ENCODE peak calls at places on chromosome 2, in ten cellular contexts. Y, O, F, B, Q, J, X, H, T and A are unnamed samples.

GRCh38 chr2:128638311-128638710 is 319.6 kb upstream of the HS6ST1 start:
- DNase-seq in Y (no peak), O (no peak), F (no peak), B (no peak), Q (no peak), J (peak), X (no peak), H (no peak), T (no peak), A (no peak)

GRCh38 chr2:189013677-189014380 is 39.7 kb downstream of the COL3A1 start:
- DNase-seq in Y (no peak), O (peak), F (no peak), B (peak), Q (no peak), J (peak), X (peak), H (no peak), T (no peak), A (no peak)

GRCh38 chr2:236554629-236555282 is 14.9 kb upstream of the ACKR3 start:
- DNase-seq in Y (no peak), O (no peak), F (no peak), B (no peak), Q (no peak), J (no peak), X (no peak), H (peak), T (no peak), A (no peak)

GRCh38 chr2:169676357-169676756 is 17.8 kb downstream of the CFAP210 start:
- DNase-seq in Y (no peak), O (no peak), F (no peak), B (no peak), Q (no peak), J (no peak), X (no peak), H (no peak), T (no peak), A (no peak)

GRCh38 chr2:102575888-102576287 is 43.5 kb upstream of the SLC9A2 start:
- DNase-seq in Y (no peak), O (no peak), F (no peak), B (no peak), Q (no peak), J (no peak), X (no peak), H (no peak), T (no peak), A (no peak)

GRCh38 chr2:146661494-146662096 is 1183.2 kb upstream of the ACVR2A start:
- DNase-seq in Y (no peak), O (peak), F (no peak), B (peak), Q (no peak), J (peak), X (peak), H (no peak), T (no peak), A (no peak)

GRCh38 chr2:50344509-50345106 is 687.3 kb downstream of the NRXN1 start:
- DNase-seq in Y (no peak), O (no peak), F (no peak), B (no peak), Q (no peak), J (no peak), X (no peak), H (no peak), T (no peak), A (no peak)

GRCh38 chr2:239727182-239727775 is 297.9 kb downstream of the NDUFA10 start:
- DNase-seq in Y (no peak), O (no peak), F (no peak), B (no peak), Q (no peak), J (no peak), X (no peak), H (no peak), T (no peak), A (no peak)

GRCh38 chr2:48677450-48677849 is 59.8 kb downstream of the GTF2A1L start:
- DNase-seq in Y (no peak), O (no peak), F (no peak), B (no peak), Q (no peak), J (no peak), X (no peak), H (no peak), T (no peak), A (no peak)

GRCh38 chr2:80454628-80455027 is 150.1 kb upstream of the LRRTM1 start:
- DNase-seq in Y (peak), O (no peak), F (no peak), B (no peak), Q (no peak), J (no peak), X (no peak), H (no peak), T (no peak), A (no peak)

GRCh38 chr2:26752636-26753035 is 11.4 kb upstream of the SLC35F6 start:
- DNase-seq in Y (no peak), O (no peak), F (no peak), B (peak), Q (no peak), J (no peak), X (no peak), H (no peak), T (no peak), A (no peak)

GRCh38 chr2:28490558-28490957 is 5.3 kb upstream of the PLB1 start:
- DNase-seq in Y (no peak), O (no peak), F (no peak), B (no peak), Q (no peak), J (no peak), X (no peak), H (no peak), T (no peak), A (no peak)

GRCh38 chr2:207748993-207749392 is 20.7 kb downstream of the FZD5 start:
- DNase-seq in Y (no peak), O (no peak), F (no peak), B (no peak), Q (no peak), J (no peak), X (no peak), H (no peak), T (no peak), A (no peak)

GRCh38 chr2:44184106-44184505 is 15.4 kb downstream of the PPM1B start:
- DNase-seq in Y (no peak), O (no peak), F (no peak), B (no peak), Q (no peak), J (no peak), X (no peak), H (no peak), T (no peak), A (no peak)

GRCh38 chr2:96955694-96956610 is 30.4 kb downstream of the FAM178B start:
- DNase-seq in Y (no peak), O (no peak), F (no peak), B (no peak), Q (no peak), J (no peak), X (no peak), H (no peak), T (no peak), A (no peak)

GRCh38 chr2:100242891-100243670 is 79.2 kb downstream of the LONRF2 start:
- DNase-seq in Y (peak), O (peak), F (no peak), B (peak), Q (peak), J (peak), X (peak), H (peak), T (no peak), A (peak)

GRCh38 chr2:20473128-20473527 is 26.3 kb downstream of the RHOB start:
- DNase-seq in Y (no peak), O (no peak), F (no peak), B (no peak), Q (no peak), J (no peak), X (no peak), H (no peak), T (no peak), A (no peak)

GRCh38 chr2:69572640-69573039 is 70.9 kb downstream of the AAK1 start:
- DNase-seq in Y (no peak), O (peak), F (no peak), B (peak), Q (no peak), J (no peak), X (peak), H (no peak), T (no peak), A (no peak)

GRCh38 chr2:55916473-55917049 is 7.0 kb downstream of the EFEMP1 start:
- DNase-seq in Y (no peak), O (no peak), F (no peak), B (no peak), Q (no peak), J (peak), X (no peak), H (no peak), T (no peak), A (no peak)

GRCh38 chr2:238190445-238190844 is 13.1 kb downstream of the ILKAP start:
- DNase-seq in Y (no peak), O (no peak), F (no peak), B (no peak), Q (no peak), J (no peak), X (no peak), H (no peak), T (no peak), A (no peak)

GRCh38 chr2:132038179-132038882 is 123.4 kb downstream of the ANKRD30BL start:
- DNase-seq in Y (no peak), O (no peak), F (no peak), B (no peak), Q (no peak), J (no peak), X (no peak), H (no peak), T (no peak), A (peak)

GRCh38 chr2:54704688-54705605 is 18.5 kb upstream of the EML6 start:
- DNase-seq in Y (no peak), O (peak), F (no peak), B (peak), Q (peak), J (peak), X (peak), H (no peak), T (no peak), A (no peak)

GRCh38 chr2:222655406-222655747 is 515 bp downstream of the FARSB start:
- DNase-seq in Y (no peak), O (peak), F (no peak), B (peak), Q (no peak), J (peak), X (peak), H (no peak), T (no peak), A (no peak)

GRCh38 chr2:14340703-14341102 is 291.8 kb upstream of the LRATD1 start:
- DNase-seq in Y (no peak), O (no peak), F (no peak), B (no peak), Q (no peak), J (no peak), X (no peak), H (no peak), T (no peak), A (no peak)

GRCh38 chr2:222830164-222830563 is 30.7 kb upstream of the ACSL3 start:
- DNase-seq in Y (no peak), O (no peak), F (no peak), B (no peak), Q (no peak), J (no peak), X (no peak), H (no peak), T (no peak), A (no peak)

GRCh38 chr2:144480257-144480656 is 39.7 kb downstream of the ZEB2 start:
- DNase-seq in Y (no peak), O (no peak), F (no peak), B (peak), Q (no peak), J (peak), X (peak), H (no peak), T (peak), A (no peak)

GRCh38 chr2:27807476-27807875 is 36.0 kb downstream of the MRPL33 start:
- DNase-seq in Y (no peak), O (peak), F (no peak), B (peak), Q (no peak), J (no peak), X (peak), H (no peak), T (no peak), A (no peak)

GRCh38 chr2:12819098-12819465 is 102.3 kb downstream of the TRIB2 start:
- DNase-seq in Y (no peak), O (peak), F (no peak), B (peak), Q (no peak), J (peak), X (peak), H (no peak), T (peak), A (no peak)

GRCh38 chr2:74843371-74844298 is 9.7 kb downstream of the HK2 start:
- DNase-seq in Y (no peak), O (peak), F (peak), B (peak), Q (peak), J (peak), X (peak), H (no peak), T (no peak), A (no peak)

GRCh38 chr2:216285641-216286156 is 86.6 kb downstream of the MARCHF4 start:
- DNase-seq in Y (no peak), O (no peak), F (no peak), B (no peak), Q (no peak), J (no peak), X (no peak), H (no peak), T (no peak), A (no peak)

GRCh38 chr2:98757904-98758421 is 27.0 kb upstream of the MGAT4A start:
- DNase-seq in Y (peak), O (peak), F (peak), B (peak), Q (peak), J (peak), X (peak), H (peak), T (peak), A (no peak)

GRCh38 chr2:190716176-190716807 is 67.4 kb downstream of the NAB1 start:
- DNase-seq in Y (no peak), O (no peak), F (no peak), B (peak), Q (no peak), J (peak), X (peak), H (no peak), T (no peak), A (no peak)

GRCh38 chr2:70541481-70542020 is 12.1 kb downstream of the TGFA start:
- DNase-seq in Y (no peak), O (no peak), F (no peak), B (peak), Q (no peak), J (peak), X (no peak), H (no peak), T (no peak), A (no peak)

GRCh38 chr2:58156780-58157179 is 84.3 kb downstream of the FANCL start:
- DNase-seq in Y (no peak), O (peak), F (no peak), B (peak), Q (no peak), J (peak), X (peak), H (no peak), T (peak), A (no peak)

GRCh38 chr2:220580113-220580512 is 952.7 kb downstream of the SLC4A3 start:
- DNase-seq in Y (no peak), O (no peak), F (no peak), B (no peak), Q (no peak), J (no peak), X (no peak), H (no peak), T (no peak), A (no peak)
- TF ChIP-seq CTCF in Y (no peak), O (no peak), F (no peak), B (no peak), Q (no peak), J (no peak), X (no peak), H (no peak), T (no peak), A (no peak)

DNA sequence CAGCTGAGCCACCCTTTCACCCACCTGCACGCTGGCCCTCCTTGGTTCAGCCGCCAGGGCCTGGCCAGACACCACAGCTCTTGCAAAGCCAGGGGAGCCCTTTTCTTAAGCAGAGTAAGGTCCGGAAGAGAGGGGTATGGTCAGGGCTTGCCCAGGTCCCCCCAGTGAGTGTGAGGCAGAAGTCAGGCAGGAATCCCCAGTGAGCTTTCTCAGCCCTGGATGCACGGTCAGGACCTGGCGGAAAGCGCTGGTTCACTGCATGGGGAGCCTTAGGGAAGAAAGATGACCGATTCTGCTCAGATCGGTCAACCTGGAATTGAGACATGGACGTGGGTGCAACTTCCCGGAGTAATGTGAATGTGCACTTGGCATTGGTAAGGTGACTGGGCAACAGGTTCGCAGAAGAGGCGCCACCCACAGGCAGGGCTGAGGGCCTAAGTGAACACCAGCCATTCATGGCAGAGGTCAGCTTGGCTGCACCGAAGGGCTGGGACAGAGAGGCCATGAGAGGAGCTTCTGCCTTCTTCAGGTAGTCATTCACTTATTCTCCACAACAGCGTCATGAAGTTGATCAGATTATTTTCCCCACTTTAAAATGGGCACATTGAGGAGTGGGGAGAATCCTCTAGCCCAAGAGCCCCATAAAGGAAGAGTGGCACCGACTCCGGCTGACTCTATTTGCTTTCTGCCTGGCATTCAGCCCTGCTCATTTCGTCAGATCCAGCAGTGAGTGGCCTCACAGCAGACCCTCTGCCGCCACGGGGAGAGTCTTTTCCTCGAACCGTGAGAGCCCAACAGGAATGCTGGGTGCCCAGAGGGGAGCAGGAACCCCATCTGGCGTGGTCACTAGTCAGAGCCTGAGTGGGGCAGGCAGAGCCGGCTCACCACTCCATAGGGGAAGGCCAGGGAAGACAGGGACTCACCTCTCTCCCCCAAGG is 35.8 kb downstream of the SCTR start:
- DNase-seq in Y (no peak), O (no peak), F (no peak), B (no peak), Q (no peak), J (no peak), X (no peak), H (no peak), T (no peak), A (no peak)
- TF ChIP-seq CTCF in Y (no peak), O (no peak), F (no peak), B (no peak), Q (no peak), J (no peak), X (no peak), H (no peak), T (no peak), A (no peak)

DNA sequence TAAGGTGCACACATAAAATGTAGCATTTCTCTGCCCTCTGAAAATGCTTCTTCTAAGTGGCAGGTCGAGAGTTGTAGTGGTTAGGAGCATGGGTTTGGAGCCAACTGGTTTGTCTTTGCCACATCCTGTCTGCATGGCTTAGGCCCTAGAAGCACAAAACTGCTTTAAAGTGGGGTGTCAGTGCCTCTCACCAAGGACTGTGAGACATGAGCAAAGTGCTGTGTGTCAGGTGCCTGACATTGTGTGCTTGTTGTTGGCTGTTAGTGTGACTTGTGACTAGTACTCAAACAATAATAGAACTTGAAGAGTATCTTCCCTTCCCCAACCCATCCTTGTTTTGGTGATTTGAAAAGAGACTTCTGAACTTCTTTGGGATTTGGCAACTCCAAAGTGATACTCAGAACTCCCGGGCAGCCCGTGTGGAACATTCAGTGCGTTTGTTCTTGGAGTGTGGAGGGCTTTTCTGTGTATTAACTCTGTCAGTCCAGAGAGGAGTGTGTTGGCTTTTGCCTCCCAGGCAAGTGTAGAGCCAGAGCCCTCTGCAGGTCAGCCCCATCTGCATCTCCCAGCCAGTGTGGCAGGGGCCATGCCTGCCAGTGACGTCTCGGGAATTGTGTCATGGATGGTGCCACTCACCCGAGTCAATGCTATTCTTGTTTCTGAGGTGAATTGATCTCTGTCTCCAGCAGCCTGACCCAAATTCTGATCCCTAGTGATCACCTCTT is 5.0 kb downstream of the MGAT5 start:
- DNase-seq in Y (peak), O (no peak), F (no peak), B (peak), Q (no peak), J (no peak), X (no peak), H (peak), T (no peak), A (no peak)
- TF ChIP-seq CTCF in Y (peak), O (no peak), F (peak), B (no peak), Q (no peak), J (no peak), X (no peak), H (no peak), T (no peak), A (no peak)

DNA sequence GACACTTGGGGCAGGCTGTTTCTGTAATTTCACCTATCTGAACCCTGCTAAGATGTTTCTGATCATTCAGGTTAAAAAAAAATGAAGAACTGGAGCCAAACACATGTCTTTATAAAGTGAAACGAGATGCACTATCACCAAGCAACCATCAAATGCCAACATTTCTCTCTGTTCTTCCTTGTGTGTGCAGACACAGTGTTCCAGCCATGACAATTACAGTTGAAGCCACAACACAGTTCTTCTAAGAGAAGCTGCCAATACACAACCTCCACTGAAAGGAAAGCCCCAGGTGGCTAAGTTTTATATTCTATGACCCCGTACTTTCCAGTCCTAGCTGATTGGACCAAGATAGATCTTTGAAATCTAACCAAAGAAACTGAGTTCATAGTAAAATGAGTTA is 181.8 kb downstream of the RAD51AP2 start:
- DNase-seq in Y (no peak), O (no peak), F (no peak), B (no peak), Q (no peak), J (no peak), X (no peak), H (no peak), T (no peak), A (no peak)
- TF ChIP-seq CTCF in Y (no peak), O (no peak), F (no peak), B (no peak), Q (no peak), J (no peak), X (no peak), H (no peak), T (no peak), A (no peak)